ENCODE peak calls at places on chromosomes 16 and 17, in four cellular contexts. P, Z, Q and N are unnamed samples.

GRCh38 chr17:29722411-29723198 is 99.9 kb upstream of the CORO6 start:
- DNase-seq in P (no peak), Z (peak), Q (no peak), N (peak)

GRCh38 chr17:75549246-75550138 is 24.0 kb downstream of the LLGL2 start:
- DNase-seq in P (no peak), Z (no peak), Q (no peak), N (no peak)

GRCh38 chr17:50967795-50968194 is 101.6 kb upstream of the TOB1 start:
- DNase-seq in P (no peak), Z (peak), Q (no peak), N (no peak)

GRCh38 chr16:56311208-56312027 is 113.9 kb downstream of the AMFR start:
- DNase-seq in P (no peak), Z (no peak), Q (no peak), N (no peak)

GRCh38 chr16:68417711-68418301 is 30.5 kb downstream of the SMPD3 start:
- DNase-seq in P (peak), Z (no peak), Q (no peak), N (peak)

GRCh38 chr17:17495448-17496188 is 577 bp downstream of the RASD1 start:
- DNase-seq in P (peak), Z (no peak), Q (peak), N (no peak)

GRCh38 chr17:70270554-70270953 is 101.2 kb downstream of the KCNJ2 start:
- DNase-seq in P (no peak), Z (no peak), Q (no peak), N (no peak)

GRCh38 chr16:64627781-64628180 is 494.1 kb downstream of the CDH11 start:
- DNase-seq in P (peak), Z (no peak), Q (no peak), N (no peak)

GRCh38 chr16:69478685-69479084 is 54.3 kb downstream of the CYB5B start:
- DNase-seq in P (no peak), Z (no peak), Q (no peak), N (no peak)

GRCh38 chr16:27444015-27444414 is 42.0 kb downstream of the IL21R start:
- DNase-seq in P (no peak), Z (peak), Q (no peak), N (no peak)

GRCh38 chr17:79707931-79708891 is 22.5 kb upstream of the ENPP7 start:
- DNase-seq in P (peak), Z (peak), Q (peak), N (peak)

GRCh38 chr17:323181-323580 is 29.4 kb downstream of the RPH3AL start:
- DNase-seq in P (no peak), Z (no peak), Q (no peak), N (no peak)

GRCh38 chr17:38601539-38602351 is 4.0 kb downstream of the SRCIN1 start:
- DNase-seq in P (no peak), Z (peak), Q (no peak), N (no peak)

GRCh38 chr17:17723354-17724261 is 42.4 kb downstream of the RAI1 start:
- DNase-seq in P (no peak), Z (peak), Q (no peak), N (no peak)

GRCh38 chr16:86566601-86566965 is at the start of gene FOXC2:
- DNase-seq in P (peak), Z (peak), Q (peak), N (peak)

GRCh38 chr16:50335198-50335958 is 33.4 kb downstream of the BRD7 start:
- DNase-seq in P (no peak), Z (no peak), Q (no peak), N (no peak)

GRCh38 chr16:69131167-69131748 is 1.1 kb downstream of the CHTF8 start:
- DNase-seq in P (no peak), Z (peak), Q (no peak), N (no peak)

GRCh38 chr17:1783271-1783670 is 21.4 kb downstream of the SERPINF1 start:
- DNase-seq in P (peak), Z (peak), Q (peak), N (peak)

GRCh38 chr17:50129946-50130777 is at the start of gene SAMD14:
- DNase-seq in P (peak), Z (no peak), Q (no peak), N (no peak)

GRCh38 chr17:62096401-62096670 is 31.3 kb upstream of the MED13 start:
- DNase-seq in P (no peak), Z (no peak), Q (no peak), N (no peak)

GRCh38 chr17:62099532-62099931 is 34.5 kb upstream of the MED13 start:
- DNase-seq in P (no peak), Z (no peak), Q (no peak), N (no peak)

GRCh38 chr17:62101090-62101489 is 36.0 kb upstream of the MED13 start:
- DNase-seq in P (no peak), Z (no peak), Q (no peak), N (no peak)

GRCh38 chr17:62100050-62100449 is 35.0 kb upstream of the MED13 start:
- DNase-seq in P (no peak), Z (no peak), Q (no peak), N (no peak)

GRCh38 chr17:62098623-62099231 is 33.6 kb upstream of the MED13 start:
- DNase-seq in P (no peak), Z (no peak), Q (no peak), N (no peak)
- H3K4me3 ChIP-seq in P (no peak), Z (no peak), Q (no peak), N (no peak)

GRCh38 chr17:57785032-57785431 is 39.9 kb upstream of the CCDC182 start:
- DNase-seq in P (peak), Z (peak), Q (no peak), N (no peak)
- H3K4me3 ChIP-seq in P (no peak), Z (no peak), Q (no peak), N (no peak)

GRCh38 chr16:8832383-8833100 is 34.9 kb downstream of the PMM2 start:
- DNase-seq in P (no peak), Z (no peak), Q (no peak), N (no peak)
- H3K4me3 ChIP-seq in P (no peak), Z (no peak), Q (no peak), N (no peak)

GRCh38 chr16:30974348-30974747 is 10.7 kb upstream of the HSD3B7 start:
- DNase-seq in P (no peak), Z (no peak), Q (no peak), N (no peak)
- H3K4me3 ChIP-seq in P (no peak), Z (no peak), Q (no peak), N (no peak)

GRCh38 chr16:81754810-81755209 is 24.3 kb upstream of the PLCG2 start:
- DNase-seq in P (no peak), Z (no peak), Q (no peak), N (no peak)
- H3K4me3 ChIP-seq in P (no peak), Z (no peak), Q (no peak), N (no peak)

GRCh38 chr17:47953945-47954344 is 3.7 kb downstream of the PRR15L start:
- DNase-seq in P (no peak), Z (no peak), Q (no peak), N (no peak)

GRCh38 chr17:47957591-47958490 is at the start of gene PRR15L:
- DNase-seq in P (no peak), Z (no peak), Q (no peak), N (no peak)

GRCh38 chr17:47956818-47957590 is 679 bp downstream of the PRR15L start:
- DNase-seq in P (no peak), Z (no peak), Q (no peak), N (no peak)

GRCh38 chr17:47952181-47953021 is 5.3 kb downstream of the PRR15L start:
- DNase-seq in P (no peak), Z (no peak), Q (no peak), N (no peak)

GRCh38 chr17:47955497-47956461 is 1.9 kb downstream of the PRR15L start:
- DNase-seq in P (no peak), Z (no peak), Q (no peak), N (no peak)
- H3K4me3 ChIP-seq in P (no peak), Z (no peak), Q (peak), N (no peak)

DNA sequence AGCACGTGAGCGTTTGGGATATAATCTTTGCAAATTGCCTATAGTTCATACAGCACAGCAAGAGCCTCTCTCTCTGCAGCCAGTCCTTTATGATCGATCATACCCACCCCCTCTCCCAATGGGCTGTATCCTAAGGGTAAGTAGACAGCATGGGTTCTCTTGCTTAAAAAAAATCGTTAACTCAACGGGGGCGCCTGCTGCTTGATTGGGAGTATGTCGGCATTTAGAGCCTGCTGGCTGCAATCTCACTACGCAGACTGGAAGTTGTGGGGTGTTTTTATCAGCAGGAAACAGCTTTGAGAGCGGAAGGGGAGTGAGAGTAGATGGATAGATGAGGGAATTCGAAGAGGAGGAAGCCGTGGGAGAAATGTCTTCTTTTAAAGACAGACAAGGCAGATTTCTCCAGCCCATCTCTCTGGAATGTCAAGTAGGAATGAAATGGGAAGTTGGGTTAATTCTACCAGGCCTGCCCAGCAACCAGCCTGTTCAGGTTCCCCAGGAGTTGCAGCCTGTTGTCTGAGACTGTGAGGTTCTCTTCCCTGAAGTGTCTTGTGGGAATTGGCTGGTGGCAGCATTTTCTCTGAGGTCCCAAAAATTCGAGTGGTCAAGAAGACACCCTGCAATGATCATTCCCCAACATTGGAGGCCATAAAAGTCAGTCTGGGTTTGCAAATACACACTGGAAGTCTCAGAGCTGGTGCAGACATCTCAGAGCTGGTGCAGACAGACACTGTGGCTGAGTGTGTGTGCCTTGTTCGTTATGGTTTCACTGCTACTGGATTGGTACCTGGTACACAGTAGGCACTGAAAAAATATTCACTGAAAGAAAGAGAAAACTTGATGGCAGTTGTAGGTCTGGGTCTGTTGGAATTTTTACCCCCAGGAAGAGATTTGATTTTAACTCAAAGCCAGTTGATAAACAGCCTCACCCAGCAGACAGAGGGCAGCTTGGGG is 65.7 kb downstream of the PRKCB start:
- DNase-seq in P (no peak), Z (peak), Q (no peak), N (no peak)
- H3K4me3 ChIP-seq in P (no peak), Z (no peak), Q (no peak), N (no peak)

DNA sequence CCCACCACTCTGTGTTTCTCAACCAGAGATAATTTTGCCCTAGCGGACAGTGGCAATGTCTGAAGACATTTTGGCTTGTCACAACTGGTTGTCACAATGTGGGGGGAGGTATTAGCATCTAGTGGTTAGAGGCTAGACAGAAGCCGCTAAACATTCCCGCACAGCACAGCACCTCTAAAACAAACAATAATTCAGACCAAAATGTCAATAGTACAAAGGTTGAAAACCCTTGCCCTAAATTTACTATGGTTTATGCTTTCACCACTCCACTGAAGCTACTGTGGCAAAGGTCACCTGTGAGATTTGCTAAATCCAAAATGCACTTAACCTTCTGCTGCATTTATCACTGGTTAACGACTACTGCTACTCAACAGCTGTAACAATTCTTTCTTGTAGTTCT is 14.1 kb downstream of the NUP88 start:
- DNase-seq in P (no peak), Z (no peak), Q (no peak), N (no peak)
- H3K4me3 ChIP-seq in P (no peak), Z (no peak), Q (no peak), N (no peak)

GRCh38 chr17:40315678-40316570 is 6.9 kb downstream of the RARA start:
- DNase-seq in P (no peak), Z (no peak), Q (peak), N (peak)
- H3K4me3 ChIP-seq in P (no peak), Z (no peak), Q (no peak), N (peak)